ENCODE peak calls at places on chromosomes 11 and 22, in six cellular contexts. One of them, this sample, is unnamed.

GRCh38 chr11:82680252-82680651 is 53.4 kb downstream of the FAM181B start:
- DNase-seq in smooth muscle cell of the brain vasculature: no peak
- DNase-seq in fibroblast of mammary gland: no peak
- DNase-seq in NCI-H1417: no peak
- DNase-seq in ELR: no peak
- DNase-seq in lower leg skin: no peak
- DNase-seq in this sample: no peak

GRCh38 chr11:12139144-12139881 is 28.9 kb downstream of the MICAL2 start:
- DNase-seq in smooth muscle cell of the brain vasculature: peak; percentile 88
- DNase-seq in fibroblast of mammary gland: peak; percentile 97
- DNase-seq in NCI-H1417: no peak
- DNase-seq in ELR: peak; percentile 49
- DNase-seq in lower leg skin: no peak
- DNase-seq in this sample: no peak

GRCh38 chr11:133922078-133922870 is 34.5 kb downstream of the IGSF9B start:
- DNase-seq in smooth muscle cell of the brain vasculature: no peak
- DNase-seq in fibroblast of mammary gland: no peak
- DNase-seq in NCI-H1417: no peak
- DNase-seq in ELR: no peak
- DNase-seq in lower leg skin: no peak
- DNase-seq in this sample: no peak

GRCh38 chr11:95585071-95585751 is 204.4 kb downstream of the FAM76B start:
- DNase-seq in smooth muscle cell of the brain vasculature: no peak
- DNase-seq in fibroblast of mammary gland: peak; percentile 66
- DNase-seq in NCI-H1417: no peak
- DNase-seq in ELR: peak; percentile 80
- DNase-seq in lower leg skin: no peak
- DNase-seq in this sample: no peak

GRCh38 chr11:114607753-114608459 is 12.3 kb upstream of the NXPE4 start:
- DNase-seq in smooth muscle cell of the brain vasculature: no peak
- DNase-seq in fibroblast of mammary gland: no peak
- DNase-seq in NCI-H1417: no peak
- DNase-seq in ELR: no peak
- DNase-seq in lower leg skin: no peak
- DNase-seq in this sample: no peak

GRCh38 chr11:123469089-123469488 is 39.0 kb downstream of the GRAMD1B start:
- DNase-seq in smooth muscle cell of the brain vasculature: no peak
- DNase-seq in fibroblast of mammary gland: no peak
- DNase-seq in NCI-H1417: peak; percentile 37
- DNase-seq in ELR: no peak
- DNase-seq in lower leg skin: no peak
- DNase-seq in this sample: no peak

GRCh38 chr11:121553367-121553766 is 100.6 kb upstream of the SORL1-AS1 start:
- DNase-seq in smooth muscle cell of the brain vasculature: no peak
- DNase-seq in fibroblast of mammary gland: peak; percentile 29
- DNase-seq in NCI-H1417: peak; percentile 41
- DNase-seq in ELR: no peak
- DNase-seq in lower leg skin: no peak
- DNase-seq in this sample: no peak

GRCh38 chr22:33470456-33470855 is 412.3 kb upstream of the SYN3 start:
- DNase-seq in smooth muscle cell of the brain vasculature: no peak
- DNase-seq in fibroblast of mammary gland: no peak
- DNase-seq in NCI-H1417: no peak
- DNase-seq in ELR: no peak
- DNase-seq in lower leg skin: peak; percentile 64
- DNase-seq in this sample: no peak

GRCh38 chr11:117037279-117037951 is 60.8 kb downstream of the SIK3 start:
- DNase-seq in smooth muscle cell of the brain vasculature: no peak
- DNase-seq in fibroblast of mammary gland: peak; percentile 40
- DNase-seq in NCI-H1417: peak; percentile 51
- DNase-seq in ELR: no peak
- DNase-seq in lower leg skin: no peak
- DNase-seq in this sample: no peak

GRCh38 chr11:96303067-96303466 is 39.9 kb downstream of the MAML2 start:
- DNase-seq in smooth muscle cell of the brain vasculature: no peak
- DNase-seq in fibroblast of mammary gland: peak; percentile 81
- DNase-seq in NCI-H1417: no peak
- DNase-seq in ELR: peak; percentile 88
- DNase-seq in lower leg skin: no peak
- DNase-seq in this sample: no peak

GRCh38 chr11:82682003-82682751 is 51.5 kb downstream of the FAM181B start:
- DNase-seq in smooth muscle cell of the brain vasculature: peak; percentile 21
- DNase-seq in fibroblast of mammary gland: peak; percentile 75
- DNase-seq in NCI-H1417: peak; percentile 59
- DNase-seq in ELR: peak; percentile 73
- DNase-seq in lower leg skin: no peak
- DNase-seq in this sample: no peak

GRCh38 chr11:66556086-66556485 is 9.4 kb downstream of the ACTN3 start:
- DNase-seq in smooth muscle cell of the brain vasculature: no peak
- DNase-seq in fibroblast of mammary gland: no peak
- DNase-seq in NCI-H1417: peak; percentile 15
- DNase-seq in ELR: no peak
- DNase-seq in lower leg skin: no peak
- DNase-seq in this sample: no peak

GRCh38 chr22:24191893-24192292 is 10.6 kb downstream of the SUSD2 start:
- DNase-seq in smooth muscle cell of the brain vasculature: no peak
- DNase-seq in fibroblast of mammary gland: no peak
- DNase-seq in NCI-H1417: no peak
- DNase-seq in ELR: no peak
- DNase-seq in lower leg skin: no peak
- DNase-seq in this sample: no peak

GRCh38 chr11:70569173-70569890 is 171.0 kb downstream of the CTTN start:
- DNase-seq in smooth muscle cell of the brain vasculature: no peak
- DNase-seq in fibroblast of mammary gland: no peak
- DNase-seq in NCI-H1417: no peak
- DNase-seq in ELR: no peak
- DNase-seq in lower leg skin: no peak
- DNase-seq in this sample: no peak

This sample was measured in suprapubic skin.